ENCODE peak calls at places on chromosomes 4 and X, in seven cellular contexts. One of them, this sample, is unnamed. For H3K4me1, the result is how much of the 10 kb centered on the place peaks cover.

GRCh38 chr4:126627255-126627654 is 1005.5 kb upstream of the INTU start:
- DNase-seq in esophagus muscularis mucosa: no peak
- DNase-seq in H1: no peak
- DNase-seq in GM12878: no peak
- DNase-seq in stomach: no peak
- DNase-seq in A549: peak
- DNase-seq in tibial nerve: no peak
- DNase-seq in this sample: no peak

GRCh38 chr4:108168672-108169562 is at the start of gene LEF1:
- DNase-seq in A549: no peak
- DNase-seq in H1: peak
- DNase-seq in esophagus muscularis mucosa: no peak
- DNase-seq in GM12878: no peak
- DNase-seq in tibial nerve: peak
- DNase-seq in stomach: peak
- DNase-seq in this sample: peak

GRCh38 chrX:81259714-81260395 is 58.0 kb downstream of the SH3BGRL start:
- DNase-seq in GM12878: no peak
- DNase-seq in tibial nerve: no peak
- DNase-seq in A549: no peak
- DNase-seq in stomach: no peak
- DNase-seq in H1: no peak
- DNase-seq in esophagus muscularis mucosa: no peak
- DNase-seq in this sample: no peak

GRCh38 chr4:175413561-175413960 is 398.5 kb downstream of the GPM6A start:
- DNase-seq in H1: no peak
- DNase-seq in tibial nerve: no peak
- DNase-seq in esophagus muscularis mucosa: no peak
- DNase-seq in A549: no peak
- DNase-seq in GM12878: no peak
- DNase-seq in stomach: no peak
- DNase-seq in this sample: no peak

GRCh38 chr4:13399257-13399656 is 84.9 kb downstream of the RAB28 start:
- DNase-seq in tibial nerve: no peak
- DNase-seq in H1: no peak
- DNase-seq in stomach: no peak
- DNase-seq in GM12878: no peak
- DNase-seq in esophagus muscularis mucosa: no peak
- DNase-seq in A549: no peak
- DNase-seq in this sample: no peak

GRCh38 chr4:6391852-6392188 is 80.6 kb downstream of the PPP2R2C start:
- DNase-seq in H1: no peak
- DNase-seq in A549: peak
- DNase-seq in stomach: no peak
- DNase-seq in GM12878: no peak
- DNase-seq in tibial nerve: no peak
- DNase-seq in esophagus muscularis mucosa: no peak
- DNase-seq in this sample: no peak

GRCh38 chr4:128776794-128777216 is 32.7 kb upstream of the JADE1 start:
- DNase-seq in GM12878: no peak
- DNase-seq in stomach: peak
- DNase-seq in tibial nerve: no peak
- DNase-seq in A549: peak
- DNase-seq in H1: no peak
- DNase-seq in esophagus muscularis mucosa: no peak
- DNase-seq in this sample: peak

GRCh38 chr4:67754288-67754687 is at the start of gene GNRHR:
- DNase-seq in GM12878: no peak
- DNase-seq in esophagus muscularis mucosa: no peak
- DNase-seq in H1: no peak
- DNase-seq in tibial nerve: no peak
- DNase-seq in A549: no peak
- DNase-seq in stomach: no peak
- DNase-seq in this sample: no peak

GRCh38 chrX:1165535-1166196 is 46.8 kb downstream of the CRLF2 start:
- DNase-seq in A549: peak
- DNase-seq in H1: no peak
- DNase-seq in esophagus muscularis mucosa: peak
- DNase-seq in stomach: no peak
- DNase-seq in GM12878: no peak
- DNase-seq in tibial nerve: no peak
- DNase-seq in this sample: no peak

GRCh38 chr4:56953680-56954520 is 23.5 kb downstream of the NOA1 start:
- DNase-seq in GM12878: no peak
- DNase-seq in H1: no peak
- DNase-seq in A549: no peak
- DNase-seq in tibial nerve: no peak
- DNase-seq in stomach: no peak
- DNase-seq in esophagus muscularis mucosa: no peak
- DNase-seq in this sample: no peak

GRCh38 chr4:8769645-8770517 is 101.8 kb downstream of the HMX1 start:
- DNase-seq in stomach: no peak
- DNase-seq in tibial nerve: no peak
- DNase-seq in esophagus muscularis mucosa: no peak
- DNase-seq in A549: no peak
- DNase-seq in GM12878: no peak
- DNase-seq in H1: no peak
- DNase-seq in this sample: no peak

GRCh38 chr4:165756831-165757230 is 116.2 kb upstream of the TLL1 start:
- DNase-seq in A549: no peak
- DNase-seq in stomach: no peak
- DNase-seq in H1: no peak
- DNase-seq in GM12878: no peak
- DNase-seq in esophagus muscularis mucosa: no peak
- DNase-seq in tibial nerve: no peak
- DNase-seq in this sample: no peak

GRCh38 chrX:12929701-12930100 is 23.3 kb downstream of the TLR8 start:
- DNase-seq in tibial nerve: no peak
- DNase-seq in GM12878: no peak
- DNase-seq in A549: no peak
- DNase-seq in esophagus muscularis mucosa: no peak
- DNase-seq in H1: no peak
- DNase-seq in stomach: no peak
- DNase-seq in this sample: no peak

GRCh38 chrX:147738260-147738659 is 173.5 kb upstream of the FMR1 start:
- DNase-seq in H1: no peak
- DNase-seq in esophagus muscularis mucosa: no peak
- DNase-seq in GM12878: no peak
- DNase-seq in tibial nerve: no peak
- DNase-seq in A549: no peak
- DNase-seq in stomach: no peak
- DNase-seq in this sample: no peak

GRCh38 chr4:92104506-92104905 is 199.3 kb upstream of the GRID2 start:
- DNase-seq in stomach: no peak
- DNase-seq in A549: no peak
- DNase-seq in H1: no peak
- DNase-seq in GM12878: no peak
- DNase-seq in tibial nerve: no peak
- DNase-seq in esophagus muscularis mucosa: no peak
- DNase-seq in this sample: no peak

GRCh38 chr4:3442959-3443749 is 1.4 kb downstream of the HGFAC start:
- DNase-seq in A549: peak
- DNase-seq in H1: no peak
- DNase-seq in tibial nerve: peak
- DNase-seq in esophagus muscularis mucosa: no peak
- DNase-seq in stomach: peak
- DNase-seq in GM12878: no peak
- DNase-seq in this sample: peak

GRCh38 chr4:136183513-136183912 is 1348.8 kb downstream of the PCDH18 start:
- DNase-seq in H1: peak
- DNase-seq in tibial nerve: no peak
- DNase-seq in A549: no peak
- DNase-seq in stomach: no peak
- DNase-seq in esophagus muscularis mucosa: no peak
- DNase-seq in GM12878: no peak
- DNase-seq in this sample: no peak

GRCh38 chr4:78645853-78646757 is 94.5 kb downstream of the ANXA3 start:
- DNase-seq in H1: no peak
- DNase-seq in stomach: peak
- DNase-seq in tibial nerve: peak
- DNase-seq in GM12878: no peak
- DNase-seq in A549: peak
- DNase-seq in esophagus muscularis mucosa: peak
- DNase-seq in this sample: peak

GRCh38 chrX:77347572-77347971 is 99.6 kb upstream of the FGF16 start:
- DNase-seq in stomach: no peak
- DNase-seq in GM12878: no peak
- DNase-seq in tibial nerve: no peak
- DNase-seq in esophagus muscularis mucosa: no peak
- DNase-seq in H1: no peak
- DNase-seq in A549: no peak
- DNase-seq in this sample: no peak

GRCh38 chr4:159142254-159142653 is 39.4 kb downstream of the RAPGEF2 start:
- DNase-seq in A549: no peak
- DNase-seq in H1: no peak
- DNase-seq in stomach: no peak
- DNase-seq in GM12878: no peak
- DNase-seq in esophagus muscularis mucosa: no peak
- DNase-seq in tibial nerve: no peak
- DNase-seq in this sample: no peak

GRCh38 chr4:10185518-10186227 is 69.1 kb upstream of the WDR1 start:
- DNase-seq in GM12878: no peak
- DNase-seq in A549: no peak
- DNase-seq in H1: no peak
- DNase-seq in esophagus muscularis mucosa: no peak
- DNase-seq in stomach: no peak
- DNase-seq in tibial nerve: no peak
- DNase-seq in this sample: no peak

GRCh38 chr4:6272863-6273660 is 3.4 kb downstream of the WFS1 start:
- DNase-seq in H1: no peak
- DNase-seq in GM12878: no peak
- DNase-seq in esophagus muscularis mucosa: no peak
- DNase-seq in tibial nerve: no peak
- DNase-seq in A549: peak
- DNase-seq in stomach: no peak
- DNase-seq in this sample: no peak

GRCh38 chr4:3522651-3523050 is 9.6 kb downstream of the LRPAP1 start:
- DNase-seq in GM12878: no peak
- DNase-seq in A549: no peak
- DNase-seq in tibial nerve: no peak
- DNase-seq in esophagus muscularis mucosa: no peak
- DNase-seq in H1: no peak
- DNase-seq in stomach: no peak
- DNase-seq in this sample: no peak

DNA sequence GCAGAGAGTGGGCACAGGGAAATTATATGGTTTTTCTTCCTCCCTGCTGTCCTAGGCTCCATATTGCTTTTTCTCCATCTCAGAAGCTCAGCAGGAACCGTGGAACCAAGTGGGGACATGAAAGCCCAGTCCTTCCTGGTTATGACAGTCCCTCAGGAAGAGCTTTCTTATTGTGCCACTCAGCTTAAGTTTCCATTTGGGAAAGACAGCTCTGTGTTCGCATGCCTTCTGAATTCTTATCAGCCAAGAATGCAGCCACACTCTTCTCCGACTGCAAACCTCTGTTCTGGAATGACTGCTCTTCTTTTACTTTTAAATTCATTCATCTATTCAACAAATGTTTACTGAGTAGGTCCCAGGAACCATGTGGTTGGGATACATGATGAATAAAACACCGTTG is 58.0 kb upstream of the PPARGC1A start:
- DNase-seq in tibial nerve: no peak
- DNase-seq in esophagus muscularis mucosa: no peak
- DNase-seq in GM12878: no peak
- DNase-seq in stomach: no peak
- DNase-seq in A549: no peak
- DNase-seq in H1: no peak
- DNase-seq in this sample: no peak
- TF ChIP-seq EP300 in tibial nerve: no peak
- TF ChIP-seq EP300 in esophagus muscularis mucosa: no peak
- TF ChIP-seq EP300 in GM12878: no peak
- TF ChIP-seq EP300 in stomach: no peak
- TF ChIP-seq EP300 in A549: no peak
- TF ChIP-seq EP300 in H1: no peak
- TF ChIP-seq EP300 in this sample: no peak

DNA sequence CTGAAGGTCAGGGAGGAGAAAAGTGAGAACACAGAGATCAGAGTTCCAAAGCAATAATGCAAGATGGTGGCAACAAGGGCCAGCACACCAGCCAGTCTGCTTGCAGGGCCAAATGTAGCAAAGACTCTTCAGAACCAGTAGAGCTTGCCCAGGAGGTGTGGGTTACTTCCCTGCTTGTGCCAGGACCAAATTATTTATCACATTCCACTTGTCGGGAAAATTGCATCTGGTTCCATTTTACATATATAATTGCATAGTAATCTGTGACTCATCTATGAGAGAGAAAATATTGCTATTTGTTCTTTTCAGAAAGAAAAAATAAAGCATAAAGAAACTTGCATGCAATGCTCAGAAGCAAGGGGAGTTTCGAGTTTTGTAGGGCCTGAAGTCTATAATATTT is 41.4 kb downstream of the MAML3 start:
- DNase-seq in stomach: no peak
- DNase-seq in tibial nerve: no peak
- DNase-seq in GM12878: no peak
- DNase-seq in esophagus muscularis mucosa: no peak
- DNase-seq in H1: no peak
- DNase-seq in A549: no peak
- DNase-seq in this sample: no peak
- H3K4me1 ChIP-seq in stomach: under half
- H3K4me1 ChIP-seq in tibial nerve: under half
- H3K4me1 ChIP-seq in GM12878: under half
- H3K4me1 ChIP-seq in esophagus muscularis mucosa: under half
- H3K4me1 ChIP-seq in H1: under half
- H3K4me1 ChIP-seq in A549: half or more
- H3K4me1 ChIP-seq in this sample: under half

GRCh38 chr4:147578057-147578476 is 39.1 kb upstream of the TMEM184C start:
- DNase-seq in GM12878: no peak
- DNase-seq in esophagus muscularis mucosa: no peak
- DNase-seq in tibial nerve: no peak
- DNase-seq in stomach: no peak
- DNase-seq in A549: peak
- DNase-seq in H1: no peak
- DNase-seq in this sample: no peak
- TF ChIP-seq EP300 in GM12878: no peak
- TF ChIP-seq EP300 in esophagus muscularis mucosa: no peak
- TF ChIP-seq EP300 in tibial nerve: no peak
- TF ChIP-seq EP300 in stomach: no peak
- TF ChIP-seq EP300 in A549: no peak
- TF ChIP-seq EP300 in H1: no peak
- TF ChIP-seq EP300 in this sample: no peak

DNA sequence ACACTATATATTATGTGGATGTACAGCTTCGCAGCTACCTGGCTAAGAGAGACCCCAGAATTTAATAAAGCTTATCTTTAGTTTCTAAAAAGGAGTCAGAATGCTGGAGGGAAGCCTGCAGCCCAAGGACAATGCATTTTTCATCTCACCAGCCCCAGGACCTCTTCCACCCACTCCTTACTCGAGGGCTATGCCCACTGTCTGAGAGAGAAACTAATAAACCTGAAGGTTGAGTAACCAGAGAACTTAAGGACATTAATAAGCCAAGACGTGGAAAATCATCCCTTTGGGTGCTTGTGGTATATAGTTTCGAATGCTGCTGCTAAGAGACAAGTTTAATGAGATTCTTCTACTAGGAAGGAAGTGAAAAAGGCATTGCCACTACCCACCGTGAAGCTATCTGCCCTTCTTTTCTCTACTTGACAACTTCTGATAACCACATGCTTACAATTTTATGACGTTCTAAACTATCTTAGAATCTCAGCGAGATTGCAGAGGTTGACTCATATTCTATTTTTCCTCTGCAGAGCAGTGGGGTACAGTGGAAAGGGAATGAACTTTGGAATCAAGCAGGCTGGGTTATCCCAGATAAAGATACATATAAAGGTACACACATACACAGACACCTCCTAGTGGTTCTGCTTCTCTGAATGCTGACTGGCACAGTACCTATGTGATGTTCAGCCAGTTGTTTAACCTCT is 3.3 kb downstream of the RELL1 start:
- DNase-seq in A549: peak
- DNase-seq in stomach: no peak
- DNase-seq in GM12878: peak
- DNase-seq in tibial nerve: no peak
- DNase-seq in H1: no peak
- DNase-seq in esophagus muscularis mucosa: no peak
- DNase-seq in this sample: no peak
- H3K4me1 ChIP-seq in A549: under half
- H3K4me1 ChIP-seq in stomach: half or more
- H3K4me1 ChIP-seq in GM12878: under half
- H3K4me1 ChIP-seq in tibial nerve: under half
- H3K4me1 ChIP-seq in H1: under half
- H3K4me1 ChIP-seq in esophagus muscularis mucosa: half or more
- H3K4me1 ChIP-seq in this sample: under half

This sample was measured in transverse colon.